ENCODE peak calls at places on chromosomes 3 and 15, in seven cellular contexts. C is SW480; F is CD8-positive, alpha-beta memory T cell; D is cardiac muscle cell; U is HFF-Myc; Q is AG09309; Z is ELR. R is an unnamed sample.

GRCh38 chr3:134029734-134030381 is at the start of gene SLCO2A1:
- DNase-seq in C (no peak), U (no peak), F (no peak), Q (no peak), D (peak), Z (peak), R (peak)

GRCh38 chr15:79523266-79523665 is 91.1 kb downstream of the MINAR1 start:
- DNase-seq in C (no peak), Q (no peak), Z (peak), F (no peak), U (no peak), D (peak), R (no peak)

GRCh38 chr15:82045179-82045891 is 483 bp downstream of the MEX3B start:
- DNase-seq in U (no peak), Q (no peak), C (peak), Z (peak), D (peak), F (no peak), R (peak)

GRCh38 chr3:69558912-69559311 is 173.0 kb upstream of the FRMD4B start:
- DNase-seq in Z (no peak), F (no peak), C (no peak), U (no peak), D (peak), Q (no peak), R (no peak)

GRCh38 chr3:52880047-52880446 is 17.3 kb downstream of the STIMATE start:
- DNase-seq in Z (no peak), F (no peak), C (no peak), Q (no peak), D (no peak), U (no peak), R (no peak)

GRCh38 chr15:64379216-64379960 is 1.9 kb downstream of the PCLAF start:
- DNase-seq in C (no peak), Z (peak), F (no peak), D (no peak), Q (no peak), U (no peak), R (no peak)

GRCh38 chr3:94539937-94540336 is 477.1 kb downstream of the NSUN3 start:
- DNase-seq in Q (no peak), C (no peak), Z (no peak), U (no peak), F (no peak), D (no peak), R (no peak)

GRCh38 chr3:58082047-58082446 is 73.8 kb downstream of the FLNB start:
- DNase-seq in U (peak), C (no peak), F (no peak), D (peak), Z (peak), Q (no peak), R (no peak)

GRCh38 chr3:137282871-137283270 is 325.1 kb downstream of the IL20RB start:
- DNase-seq in F (no peak), Q (no peak), D (no peak), C (no peak), U (no peak), Z (no peak), R (no peak)

GRCh38 chr3:170490828-170491560 is 72.3 kb downstream of the CLDN11 start:
- DNase-seq in F (no peak), Z (no peak), D (no peak), Q (no peak), C (no peak), U (no peak), R (no peak)

GRCh38 chr15:41584636-41585139 is 25.7 kb downstream of the TYRO3 start:
- DNase-seq in Q (no peak), U (no peak), F (no peak), Z (no peak), C (no peak), D (peak), R (no peak)

GRCh38 chr3:169085827-169086226 is 577.7 kb downstream of the MECOM start:
- DNase-seq in U (peak), F (no peak), Z (peak), C (no peak), Q (peak), D (peak), R (no peak)

GRCh38 chr15:61840090-61840489 is 220.2 kb downstream of the VPS13C start:
- DNase-seq in Z (no peak), U (no peak), F (no peak), Q (no peak), C (no peak), D (no peak), R (no peak)

GRCh38 chr3:65632409-65632808 is 406.3 kb downstream of the MAGI1 start:
- DNase-seq in C (no peak), U (no peak), D (no peak), F (no peak), Z (no peak), Q (no peak), R (no peak)

GRCh38 chr15:85473455-85473854 is 93.1 kb downstream of the AKAP13 start:
- DNase-seq in U (no peak), Q (no peak), D (peak), Z (peak), F (no peak), C (no peak), R (no peak)

GRCh38 chr3:120162400-120162799 is 68.2 kb upstream of the GSK3B start:
- DNase-seq in F (no peak), Z (peak), D (peak), U (no peak), Q (peak), C (no peak), R (no peak)

GRCh38 chr15:76938752-76939151 is 7.2 kb downstream of the RCN2 start:
- DNase-seq in Q (no peak), D (no peak), C (no peak), U (no peak), Z (no peak), F (no peak), R (no peak)

GRCh38 chr3:42547401-42547945 is 34.3 kb downstream of the SEC22C start:
- DNase-seq in Z (peak), Q (peak), C (peak), F (peak), U (no peak), D (peak), R (peak)

GRCh38 chr3:150925751-150926201 is 20.5 kb upstream of the MINDY4B start:
- DNase-seq in D (peak), F (peak), Z (peak), C (peak), Q (no peak), U (no peak), R (peak)

GRCh38 chr3:136251511-136251910 is 1.4 kb downstream of the PCCB start:
- DNase-seq in Z (peak), C (no peak), D (no peak), Q (no peak), U (no peak), F (no peak), R (no peak)

GRCh38 chr3:13335503-13335902 is 84.6 kb downstream of the NUP210 start:
- DNase-seq in D (no peak), C (no peak), Q (no peak), Z (no peak), U (no peak), F (no peak), R (no peak)

GRCh38 chr3:55490194-55490913 is 3.2 kb upstream of the WNT5A start:
- DNase-seq in Q (no peak), F (no peak), C (peak), U (no peak), Z (no peak), D (no peak), R (no peak)

GRCh38 chr15:55799287-55800212 is 56.6 kb upstream of the PRTG start:
- DNase-seq in U (no peak), Q (no peak), Z (peak), F (no peak), D (peak), C (no peak), R (peak)

GRCh38 chr3:161510510-161511260 is 14.1 kb downstream of the OTOL1 start:
- DNase-seq in F (no peak), C (peak), Q (no peak), Z (peak), D (no peak), U (no peak), R (no peak)

GRCh38 chr3:140384876-140385275 is 293.0 kb upstream of the TRIM42 start:
- DNase-seq in Q (no peak), F (no peak), C (no peak), Z (no peak), D (no peak), U (no peak), R (no peak)

GRCh38 chr15:51672100-51672731 is 9.1 kb upstream of the SCG3 start:
- DNase-seq in Z (no peak), D (no peak), F (no peak), U (no peak), Q (no peak), C (no peak), R (no peak)